ENCODE peak calls at places on chromosome 15, in ten cellular contexts. G is HepG2, P is stomach, X is body of pancreas, F is Peyer's patch, T is HCT116, L is right lobe of liver, J is IMR-90, U is tibial nerve, C is lower leg skin. S is an unnamed sample.

GRCh38 chr15:84789762-84790161 is 27.4 kb upstream of the ALPK3 start:
- DNase-seq in G (no peak), P (no peak), X (no peak), F (no peak), T (no peak), L (no peak), J (no peak), U (no peak), C (no peak), S (no peak)

GRCh38 chr15:48466825-48467224 is 135.6 kb downstream of the DUT start:
- DNase-seq in G (no peak), P (no peak), X (no peak), F (no peak), T (no peak), L (no peak), J (no peak), U (no peak), C (no peak), S (no peak)

GRCh38 chr15:66923438-66923881 is 141.9 kb upstream of the SMAD3 start:
- DNase-seq in G (peak; percentile 34), P (peak; percentile 40), X (peak; percentile 32), F (no peak), T (peak; percentile 37), L (no peak), J (no peak), U (no peak), C (no peak), S (peak; percentile 52)

GRCh38 chr15:59917504-59918157 is 86.5 kb upstream of the FOXB1 start:
- DNase-seq in G (peak; percentile 50), P (peak; percentile 72), X (peak; percentile 66), F (peak; percentile 31), T (peak; percentile 22), L (peak; percentile 64), J (peak; percentile 10), U (no peak), C (no peak), S (peak; percentile 52)

GRCh38 chr15:100809587-100809986 is 70.0 kb upstream of the ALDH1A3 start:
- DNase-seq in G (no peak), P (no peak), X (no peak), F (no peak), T (no peak), L (no peak), J (peak; percentile 15), U (no peak), C (no peak), S (no peak)

GRCh38 chr15:64681424-64682024 is 93.9 kb downstream of the RBPMS2 start:
- DNase-seq in G (peak; percentile 72), P (peak; percentile 47), X (peak; percentile 57), F (no peak), T (peak; percentile 61), L (no peak), J (peak; percentile 65), U (no peak), C (peak; percentile 80), S (peak; percentile 77)

GRCh38 chr15:39202641-39203040 is 378.2 kb upstream of the THBS1 start:
- DNase-seq in G (peak; percentile 21), P (no peak), X (no peak), F (no peak), T (no peak), L (no peak), J (no peak), U (no peak), C (no peak), S (no peak)

GRCh38 chr15:85178366-85178765 is 196.7 kb downstream of the PDE8A start:
- DNase-seq in G (no peak), P (no peak), X (no peak), F (no peak), T (no peak), L (no peak), J (no peak), U (no peak), C (no peak), S (no peak)

GRCh38 chr15:49810651-49811175 is 189.9 kb downstream of the DTWD1 start:
- DNase-seq in G (no peak), P (no peak), X (no peak), F (no peak), T (no peak), L (no peak), J (no peak), U (no peak), C (no peak), S (no peak)

GRCh38 chr15:84886211-84886983 is 1.9 kb downstream of the SLC28A1 start:
- DNase-seq in G (peak; percentile 71), P (no peak), X (no peak), F (no peak), T (no peak), L (peak; percentile 83), J (no peak), U (no peak), C (no peak), S (no peak)

GRCh38 chr15:67120839-67121540 is 55.6 kb downstream of the SMAD3 start:
- DNase-seq in G (no peak), P (peak; percentile 90), X (peak; percentile 77), F (peak; percentile 90), T (no peak), L (peak; percentile 84), J (peak; percentile 97), U (peak; percentile 82), C (peak; percentile 98), S (no peak)

GRCh38 chr15:83992356-83993031 is 243.1 kb upstream of the GOLGA6L4 start:
- DNase-seq in G (no peak), P (no peak), X (no peak), F (no peak), T (no peak), L (no peak), J (no peak), U (no peak), C (no peak), S (no peak)

GRCh38 chr15:68304611-68305337 is 27.2 kb downstream of the FEM1B start:
- DNase-seq in G (no peak), P (peak; percentile 18), X (no peak), F (no peak), T (no peak), L (no peak), J (no peak), U (no peak), C (peak; percentile 80), S (no peak)

GRCh38 chr15:33242165-33242564 is 47.7 kb upstream of the FMN1 start:
- DNase-seq in G (peak; percentile 10), P (no peak), X (no peak), F (no peak), T (no peak), L (no peak), J (peak; percentile 27), U (no peak), C (no peak), S (no peak)

GRCh38 chr15:74233864-74234597 is 2.1 kb upstream of the CCDC33 start:
- DNase-seq in G (no peak), P (no peak), X (no peak), F (no peak), T (no peak), L (no peak), J (no peak), U (no peak), C (no peak), S (no peak)

GRCh38 chr15:71448688-71449114 is 333.4 kb downstream of the THSD4 start:
- DNase-seq in G (peak; percentile 51), P (peak; percentile 60), X (peak; percentile 62), F (no peak), T (peak; percentile 56), L (no peak), J (peak; percentile 71), U (no peak), C (no peak), S (peak; percentile 51)

GRCh38 chr15:100973351-100974034 is 54.3 kb downstream of the LRRK1 start:
- DNase-seq in G (no peak), P (no peak), X (no peak), F (no peak), T (no peak), L (no peak), J (no peak), U (no peak), C (no peak), S (no peak)

GRCh38 chr15:65032823-65033537 is 3.5 kb upstream of the MTFMT start:
- DNase-seq in G (peak; percentile 95), P (peak; percentile 68), X (peak; percentile 54), F (peak; percentile 47), T (peak; percentile 89), L (peak; percentile 80), J (peak; percentile 61), U (no peak), C (peak; percentile 92), S (peak; percentile 71)

GRCh38 chr15:51982013-51982769 is 10.6 kb upstream of the LEO1 start:
- DNase-seq in G (peak; percentile 75), P (no peak), X (no peak), F (no peak), T (peak; percentile 50), L (no peak), J (peak; percentile 82), U (no peak), C (no peak), S (peak; percentile 79)

GRCh38 chr15:43132830-43133428 is 457 bp upstream of the TMEM62 start:
- DNase-seq in G (no peak), P (peak; percentile 36), X (no peak), F (no peak), T (no peak), L (peak; percentile 35), J (no peak), U (no peak), C (no peak), S (peak; percentile 52)

GRCh38 chr15:62588930-62589655 is 424.0 kb upstream of the C2CD4B start:
- DNase-seq in G (no peak), P (no peak), X (no peak), F (no peak), T (no peak), L (no peak), J (peak; percentile 47), U (no peak), C (no peak), S (no peak)

GRCh38 chr15:31373096-31373865 is 46.6 kb downstream of the KLF13 start:
- DNase-seq in G (no peak), P (no peak), X (no peak), F (no peak), T (no peak), L (no peak), J (no peak), U (no peak), C (no peak), S (no peak)
- TF ChIP-seq POLR2A in G (no peak), P (no peak), X (no peak), F (no peak), T (no peak), L (no peak), J (no peak), U (no peak), C (no peak), S (no peak)

GRCh38 chr15:77470227-77470626 is 49.5 kb downstream of the HMG20A start:
- DNase-seq in G (no peak), P (no peak), X (no peak), F (no peak), T (no peak), L (no peak), J (no peak), U (no peak), C (no peak), S (no peak)
- TF ChIP-seq POLR2A in G (no peak), P (no peak), X (no peak), F (no peak), T (no peak), L (no peak), J (no peak), U (no peak), C (no peak), S (no peak)

GRCh38 chr15:90872481-90873184 is 4.2 kb downstream of the FURIN start:
- DNase-seq in G (peak; percentile 56), P (no peak), X (no peak), F (no peak), T (no peak), L (no peak), J (peak; percentile 80), U (no peak), C (peak; percentile 85), S (peak; percentile 64)
- TF ChIP-seq POLR2A in G (no peak), P (no peak), X (peak; percentile 77), F (no peak), T (no peak), L (peak; percentile 38), J (peak; percentile 95), U (peak; percentile 33), C (no peak), S (peak; percentile 71)

GRCh38 chr15:98647774-98648653 is at the start of gene IGF1R:
- DNase-seq in G (peak; percentile 80), P (peak; percentile 89), X (peak; percentile 89), F (peak; percentile 65), T (peak; percentile 73), L (peak; percentile 88), J (peak; percentile 88), U (peak; percentile 72), C (peak; percentile 95), S (peak; percentile 96)
- TF ChIP-seq POLR2A in G (no peak), P (no peak), X (peak; percentile 37), F (no peak), T (no peak), L (no peak), J (no peak), U (peak; percentile 70), C (no peak), S (no peak)